ENCODE peak calls at places on chromosomes 4 and X, in six cellular contexts. One of them, this sample, is unnamed.

GRCh38 chr4:54015421-54016065 is 48.9 kb downstream of the CHIC2 start:
- DNase-seq in iPS DF 19.7: peak; percentile 57
- DNase-seq in AG08395: no peak
- DNase-seq in T-helper 2 cell: no peak
- DNase-seq in SHP77: peak; percentile 22
- DNase-seq in effector CD8-positive, alpha-beta T cell: no peak
- DNase-seq in this sample: no peak

GRCh38 chr4:117678861-117679260 is 355.4 kb upstream of the NDST3 start:
- DNase-seq in SHP77: no peak
- DNase-seq in iPS DF 19.7: no peak
- DNase-seq in T-helper 2 cell: no peak
- DNase-seq in AG08395: no peak
- DNase-seq in effector CD8-positive, alpha-beta T cell: no peak
- DNase-seq in this sample: no peak

GRCh38 chrX:53882331-53882730 is 161.9 kb downstream of the PHF8 start:
- DNase-seq in effector CD8-positive, alpha-beta T cell: no peak
- DNase-seq in AG08395: no peak
- DNase-seq in SHP77: no peak
- DNase-seq in iPS DF 19.7: no peak
- DNase-seq in T-helper 2 cell: no peak
- DNase-seq in this sample: peak; percentile 13

GRCh38 chrX:49000640-49001039 is 1.4 kb downstream of the GRIPAP1 start:
- DNase-seq in effector CD8-positive, alpha-beta T cell: no peak
- DNase-seq in iPS DF 19.7: no peak
- DNase-seq in AG08395: no peak
- DNase-seq in T-helper 2 cell: no peak
- DNase-seq in SHP77: no peak
- DNase-seq in this sample: no peak

GRCh38 chrX:153825042-153825441 is 5.3 kb downstream of the PDZD4 start:
- DNase-seq in AG08395: no peak
- DNase-seq in effector CD8-positive, alpha-beta T cell: no peak
- DNase-seq in iPS DF 19.7: no peak
- DNase-seq in SHP77: no peak
- DNase-seq in T-helper 2 cell: no peak
- DNase-seq in this sample: no peak

GRCh38 chr4:17030543-17030942 is 132.1 kb upstream of the LDB2 start:
- DNase-seq in iPS DF 19.7: no peak
- DNase-seq in SHP77: no peak
- DNase-seq in effector CD8-positive, alpha-beta T cell: no peak
- DNase-seq in T-helper 2 cell: no peak
- DNase-seq in AG08395: peak; percentile 62
- DNase-seq in this sample: peak; percentile 87

GRCh38 chr4:117900832-117901231 is 133.5 kb upstream of the NDST3 start:
- DNase-seq in AG08395: no peak
- DNase-seq in T-helper 2 cell: no peak
- DNase-seq in iPS DF 19.7: no peak
- DNase-seq in effector CD8-positive, alpha-beta T cell: no peak
- DNase-seq in SHP77: no peak
- DNase-seq in this sample: no peak

GRCh38 chrX:291411-291901 is 10.3 kb downstream of the PLCXD1 start:
- DNase-seq in SHP77: no peak
- DNase-seq in T-helper 2 cell: no peak
- DNase-seq in AG08395: no peak
- DNase-seq in iPS DF 19.7: no peak
- DNase-seq in effector CD8-positive, alpha-beta T cell: no peak
- DNase-seq in this sample: no peak

GRCh38 chrX:38279188-38279587 is 48.1 kb downstream of the RPGR start:
- DNase-seq in AG08395: no peak
- DNase-seq in T-helper 2 cell: no peak
- DNase-seq in iPS DF 19.7: no peak
- DNase-seq in SHP77: no peak
- DNase-seq in effector CD8-positive, alpha-beta T cell: no peak
- DNase-seq in this sample: no peak

GRCh38 chr4:86387013-86387412 is 27.2 kb upstream of the MAPK10 start:
- DNase-seq in iPS DF 19.7: no peak
- DNase-seq in effector CD8-positive, alpha-beta T cell: no peak
- DNase-seq in AG08395: no peak
- DNase-seq in SHP77: no peak
- DNase-seq in T-helper 2 cell: no peak
- DNase-seq in this sample: no peak

GRCh38 chr4:79253930-79254329 is 71.9 kb downstream of the NAA11 start:
- DNase-seq in SHP77: no peak
- DNase-seq in effector CD8-positive, alpha-beta T cell: no peak
- DNase-seq in iPS DF 19.7: no peak
- DNase-seq in AG08395: no peak
- DNase-seq in T-helper 2 cell: no peak
- DNase-seq in this sample: no peak

GRCh38 chrX:108156934-108157466 is 65.4 kb downstream of the ATG4A start:
- DNase-seq in iPS DF 19.7: no peak
- DNase-seq in effector CD8-positive, alpha-beta T cell: no peak
- DNase-seq in AG08395: no peak
- DNase-seq in SHP77: no peak
- DNase-seq in T-helper 2 cell: no peak
- DNase-seq in this sample: no peak

GRCh38 chr4:106868381-106869035 is 167.6 kb downstream of the DKK2 start:
- DNase-seq in T-helper 2 cell: no peak
- DNase-seq in effector CD8-positive, alpha-beta T cell: no peak
- DNase-seq in iPS DF 19.7: no peak
- DNase-seq in AG08395: peak; percentile 24
- DNase-seq in SHP77: no peak
- DNase-seq in this sample: peak; percentile 46

GRCh38 chrX:39150210-39150609 is 349.0 kb downstream of the MID1IP1 start:
- DNase-seq in T-helper 2 cell: no peak
- DNase-seq in effector CD8-positive, alpha-beta T cell: no peak
- DNase-seq in SHP77: no peak
- DNase-seq in iPS DF 19.7: no peak
- DNase-seq in AG08395: no peak
- DNase-seq in this sample: no peak

GRCh38 chr4:68388347-68388746 is 38.5 kb upstream of the YTHDC1 start:
- DNase-seq in effector CD8-positive, alpha-beta T cell: no peak
- DNase-seq in T-helper 2 cell: no peak
- DNase-seq in iPS DF 19.7: no peak
- DNase-seq in AG08395: no peak
- DNase-seq in SHP77: no peak
- DNase-seq in this sample: no peak

GRCh38 chrX:145396612-145397011 is 149.3 kb downstream of the SPANXN1 start:
- DNase-seq in SHP77: no peak
- DNase-seq in effector CD8-positive, alpha-beta T cell: no peak
- DNase-seq in T-helper 2 cell: no peak
- DNase-seq in AG08395: no peak
- DNase-seq in iPS DF 19.7: no peak
- DNase-seq in this sample: no peak

GRCh38 chrX:117610806-117611205 is 505.8 kb downstream of the KLHL13 start:
- DNase-seq in effector CD8-positive, alpha-beta T cell: no peak
- DNase-seq in iPS DF 19.7: no peak
- DNase-seq in T-helper 2 cell: no peak
- DNase-seq in AG08395: no peak
- DNase-seq in SHP77: no peak
- DNase-seq in this sample: no peak

GRCh38 chr4:113810906-113811305 is 49.4 kb upstream of the CAMK2D start:
- DNase-seq in T-helper 2 cell: no peak
- DNase-seq in effector CD8-positive, alpha-beta T cell: no peak
- DNase-seq in iPS DF 19.7: no peak
- DNase-seq in AG08395: peak; percentile 65
- DNase-seq in SHP77: no peak
- DNase-seq in this sample: peak; percentile 80

GRCh38 chr4:124178449-124179021 is 534.0 kb downstream of the ANKRD50 start:
- DNase-seq in SHP77: no peak
- DNase-seq in AG08395: no peak
- DNase-seq in iPS DF 19.7: no peak
- DNase-seq in effector CD8-positive, alpha-beta T cell: no peak
- DNase-seq in T-helper 2 cell: no peak
- DNase-seq in this sample: peak; percentile 76

GRCh38 chr4:151725087-151725486 is 35.7 kb downstream of the GATB start:
- DNase-seq in SHP77: no peak
- DNase-seq in iPS DF 19.7: no peak
- DNase-seq in effector CD8-positive, alpha-beta T cell: no peak
- DNase-seq in T-helper 2 cell: no peak
- DNase-seq in AG08395: no peak
- DNase-seq in this sample: no peak

GRCh38 chrX:13014111-13015094 is 30.0 kb downstream of the FAM9C start:
- DNase-seq in AG08395: no peak
- DNase-seq in SHP77: no peak
- DNase-seq in iPS DF 19.7: no peak
- DNase-seq in effector CD8-positive, alpha-beta T cell: no peak
- DNase-seq in T-helper 2 cell: peak; percentile 30
- DNase-seq in this sample: no peak

GRCh38 chr4:112647785-112648184 is 10.8 kb downstream of the LARP7 start:
- DNase-seq in iPS DF 19.7: no peak
- DNase-seq in effector CD8-positive, alpha-beta T cell: no peak
- DNase-seq in AG08395: no peak
- DNase-seq in T-helper 2 cell: no peak
- DNase-seq in SHP77: no peak
- DNase-seq in this sample: peak; percentile 5

GRCh38 chr4:185018834-185019450 is 652 bp downstream of the HELT start:
- DNase-seq in iPS DF 19.7: no peak
- DNase-seq in effector CD8-positive, alpha-beta T cell: no peak
- DNase-seq in T-helper 2 cell: peak; percentile 20
- DNase-seq in SHP77: no peak
- DNase-seq in AG08395: no peak
- DNase-seq in this sample: no peak

GRCh38 chrX:30654989-30655607 is 1.9 kb downstream of the GK start:
- DNase-seq in effector CD8-positive, alpha-beta T cell: no peak
- DNase-seq in T-helper 2 cell: peak; percentile 58
- DNase-seq in AG08395: no peak
- DNase-seq in SHP77: no peak
- DNase-seq in iPS DF 19.7: no peak
- DNase-seq in this sample: peak; percentile 46

GRCh38 chr4:53039741-53040458 is 177.8 kb downstream of the RASL11B start:
- DNase-seq in AG08395: no peak
- DNase-seq in T-helper 2 cell: no peak
- DNase-seq in SHP77: no peak
- DNase-seq in iPS DF 19.7: no peak
- DNase-seq in effector CD8-positive, alpha-beta T cell: no peak
- DNase-seq in this sample: no peak

GRCh38 chr4:48315728-48316630 is 25.4 kb upstream of the SLAIN2 start:
- DNase-seq in AG08395: peak; percentile 73
- DNase-seq in effector CD8-positive, alpha-beta T cell: no peak
- DNase-seq in iPS DF 19.7: no peak
- DNase-seq in T-helper 2 cell: peak; percentile 48
- DNase-seq in SHP77: no peak
- DNase-seq in this sample: peak; percentile 78